ENCODE peak calls at places on chromosomes 5 and 9, in seven cellular contexts. One of them, this sample, is unnamed.

GRCh38 chr5:95327211-95327610 is 42.3 kb upstream of the MCTP1 start:
- DNase-seq in GM23248: no peak
- DNase-seq in CD8-positive, alpha-beta T cell: no peak
- DNase-seq in HuH-7.5: no peak
- DNase-seq in NCI-H1092 treated with DMSO at 0.1 percent for 48 hours: no peak
- DNase-seq in head of caudate nucleus: no peak
- DNase-seq in stomach: no peak
- DNase-seq in this sample: no peak

GRCh38 chr5:59786271-59786805 is 107.2 kb downstream of the PDE4D start:
- DNase-seq in GM23248: peak
- DNase-seq in CD8-positive, alpha-beta T cell: no peak
- DNase-seq in HuH-7.5: no peak
- DNase-seq in NCI-H1092 treated with DMSO at 0.1 percent for 48 hours: no peak
- DNase-seq in head of caudate nucleus: no peak
- DNase-seq in stomach: no peak
- DNase-seq in this sample: no peak

GRCh38 chr9:79574166-79574565 is 2.4 kb downstream of the TLE4 start:
- DNase-seq in GM23248: peak
- DNase-seq in CD8-positive, alpha-beta T cell: no peak
- DNase-seq in HuH-7.5: no peak
- DNase-seq in NCI-H1092 treated with DMSO at 0.1 percent for 48 hours: no peak
- DNase-seq in head of caudate nucleus: no peak
- DNase-seq in stomach: no peak
- DNase-seq in this sample: no peak

GRCh38 chr5:104977530-104977929 is 1414.9 kb upstream of the NUDT12 start:
- DNase-seq in GM23248: no peak
- DNase-seq in CD8-positive, alpha-beta T cell: no peak
- DNase-seq in HuH-7.5: peak
- DNase-seq in NCI-H1092 treated with DMSO at 0.1 percent for 48 hours: peak
- DNase-seq in head of caudate nucleus: no peak
- DNase-seq in stomach: no peak
- DNase-seq in this sample: no peak

GRCh38 chr9:115522928-115523327 is 405.0 kb upstream of the TNC start:
- DNase-seq in GM23248: no peak
- DNase-seq in CD8-positive, alpha-beta T cell: no peak
- DNase-seq in HuH-7.5: no peak
- DNase-seq in NCI-H1092 treated with DMSO at 0.1 percent for 48 hours: no peak
- DNase-seq in head of caudate nucleus: no peak
- DNase-seq in stomach: no peak
- DNase-seq in this sample: no peak

GRCh38 chr9:86340356-86341006 is 13.7 kb downstream of the TUT7 start:
- DNase-seq in GM23248: peak
- DNase-seq in CD8-positive, alpha-beta T cell: no peak
- DNase-seq in HuH-7.5: no peak
- DNase-seq in NCI-H1092 treated with DMSO at 0.1 percent for 48 hours: no peak
- DNase-seq in head of caudate nucleus: no peak
- DNase-seq in stomach: no peak
- DNase-seq in this sample: no peak

GRCh38 chr9:129669141-129669718 is 3.8 kb downstream of the PRRX2 start:
- DNase-seq in GM23248: peak
- DNase-seq in CD8-positive, alpha-beta T cell: no peak
- DNase-seq in HuH-7.5: no peak
- DNase-seq in NCI-H1092 treated with DMSO at 0.1 percent for 48 hours: no peak
- DNase-seq in head of caudate nucleus: no peak
- DNase-seq in stomach: no peak
- DNase-seq in this sample: no peak

GRCh38 chr5:144028644-144029043 is 141.8 kb downstream of the YIPF5 start:
- DNase-seq in GM23248: peak
- DNase-seq in CD8-positive, alpha-beta T cell: no peak
- DNase-seq in HuH-7.5: no peak
- DNase-seq in NCI-H1092 treated with DMSO at 0.1 percent for 48 hours: peak
- DNase-seq in head of caudate nucleus: no peak
- DNase-seq in stomach: no peak
- DNase-seq in this sample: no peak

GRCh38 chr5:126445502-126446174 is 22.4 kb downstream of the GRAMD2B start:
- DNase-seq in GM23248: peak
- DNase-seq in CD8-positive, alpha-beta T cell: no peak
- DNase-seq in HuH-7.5: no peak
- DNase-seq in NCI-H1092 treated with DMSO at 0.1 percent for 48 hours: no peak
- DNase-seq in head of caudate nucleus: no peak
- DNase-seq in stomach: no peak
- DNase-seq in this sample: no peak

GRCh38 chr5:458547-459353 is 15.8 kb downstream of the EXOC3 start:
- DNase-seq in GM23248: peak
- DNase-seq in CD8-positive, alpha-beta T cell: no peak
- DNase-seq in HuH-7.5: no peak
- DNase-seq in NCI-H1092 treated with DMSO at 0.1 percent for 48 hours: no peak
- DNase-seq in head of caudate nucleus: no peak
- DNase-seq in stomach: no peak
- DNase-seq in this sample: no peak

GRCh38 chr9:19992556-19992955 is 203.7 kb upstream of the SLC24A2 start:
- DNase-seq in GM23248: peak
- DNase-seq in CD8-positive, alpha-beta T cell: no peak
- DNase-seq in HuH-7.5: no peak
- DNase-seq in NCI-H1092 treated with DMSO at 0.1 percent for 48 hours: no peak
- DNase-seq in head of caudate nucleus: no peak
- DNase-seq in stomach: no peak
- DNase-seq in this sample: no peak

GRCh38 chr9:76607730-76608475 is 148.9 kb downstream of the GCNT1 start:
- DNase-seq in GM23248: no peak
- DNase-seq in CD8-positive, alpha-beta T cell: no peak
- DNase-seq in HuH-7.5: no peak
- DNase-seq in NCI-H1092 treated with DMSO at 0.1 percent for 48 hours: no peak
- DNase-seq in head of caudate nucleus: no peak
- DNase-seq in stomach: no peak
- DNase-seq in this sample: no peak

GRCh38 chr5:110817437-110817836 is 78.6 kb downstream of the SLC25A46 start:
- DNase-seq in GM23248: peak
- DNase-seq in CD8-positive, alpha-beta T cell: no peak
- DNase-seq in HuH-7.5: no peak
- DNase-seq in NCI-H1092 treated with DMSO at 0.1 percent for 48 hours: no peak
- DNase-seq in head of caudate nucleus: no peak
- DNase-seq in stomach: no peak
- DNase-seq in this sample: no peak

GRCh38 chr5:124162782-124163532 is 583.5 kb downstream of the ZNF608 start:
- DNase-seq in GM23248: peak
- DNase-seq in CD8-positive, alpha-beta T cell: no peak
- DNase-seq in HuH-7.5: no peak
- DNase-seq in NCI-H1092 treated with DMSO at 0.1 percent for 48 hours: peak
- DNase-seq in head of caudate nucleus: peak
- DNase-seq in stomach: peak
- DNase-seq in this sample: no peak

GRCh38 chr9:120528834-120529233 is 51.1 kb downstream of the CDK5RAP2 start:
- DNase-seq in GM23248: no peak
- DNase-seq in CD8-positive, alpha-beta T cell: no peak
- DNase-seq in HuH-7.5: no peak
- DNase-seq in NCI-H1092 treated with DMSO at 0.1 percent for 48 hours: no peak
- DNase-seq in head of caudate nucleus: no peak
- DNase-seq in stomach: no peak
- DNase-seq in this sample: no peak

GRCh38 chr5:149223081-149223848 is 48.4 kb upstream of the AFAP1L1 start:
- DNase-seq in GM23248: no peak
- DNase-seq in CD8-positive, alpha-beta T cell: no peak
- DNase-seq in HuH-7.5: no peak
- DNase-seq in NCI-H1092 treated with DMSO at 0.1 percent for 48 hours: no peak
- DNase-seq in head of caudate nucleus: no peak
- DNase-seq in stomach: no peak
- DNase-seq in this sample: no peak

GRCh38 chr9:90975666-90976538 is 174.3 kb downstream of the SYK start:
- DNase-seq in GM23248: no peak
- DNase-seq in CD8-positive, alpha-beta T cell: no peak
- DNase-seq in HuH-7.5: no peak
- DNase-seq in NCI-H1092 treated with DMSO at 0.1 percent for 48 hours: no peak
- DNase-seq in head of caudate nucleus: no peak
- DNase-seq in stomach: no peak
- DNase-seq in this sample: no peak

GRCh38 chr9:130901498-130902203 is 5.0 kb upstream of the QRFP start:
- DNase-seq in GM23248: peak
- DNase-seq in CD8-positive, alpha-beta T cell: no peak
- DNase-seq in HuH-7.5: no peak
- DNase-seq in NCI-H1092 treated with DMSO at 0.1 percent for 48 hours: no peak
- DNase-seq in head of caudate nucleus: no peak
- DNase-seq in stomach: no peak
- DNase-seq in this sample: no peak

GRCh38 chr5:10550222-10550995 is 13.5 kb upstream of the ANKRD33B start:
- DNase-seq in GM23248: peak
- DNase-seq in CD8-positive, alpha-beta T cell: no peak
- DNase-seq in HuH-7.5: no peak
- DNase-seq in NCI-H1092 treated with DMSO at 0.1 percent for 48 hours: no peak
- DNase-seq in head of caudate nucleus: no peak
- DNase-seq in stomach: no peak
- DNase-seq in this sample: no peak

This sample was measured in CMK.